ENCODE peak calls at places on chromosomes 4 and X, in eight cellular contexts. One of them, this sample, is unnamed.

GRCh38 chr4:65924843-65925242 is 254.6 kb upstream of the EPHA5 start:
- DNase-seq in right lobe of liver: no peak
- DNase-seq in OCI-LY7: no peak
- DNase-seq in thoracic aorta: no peak
- DNase-seq in CD8-positive, alpha-beta T cell: no peak
- DNase-seq in astrocyte: no peak
- DNase-seq in left ventricle myocardium inferior: no peak
- DNase-seq in adrenal gland: no peak
- DNase-seq in this sample: no peak

GRCh38 chrX:39736219-39737211 is 361.2 kb downstream of the BCOR start:
- DNase-seq in right lobe of liver: peak; percentile 91
- DNase-seq in OCI-LY7: no peak
- DNase-seq in thoracic aorta: peak; percentile 67
- DNase-seq in CD8-positive, alpha-beta T cell: no peak
- DNase-seq in astrocyte: peak; percentile 81
- DNase-seq in left ventricle myocardium inferior: peak; percentile 87
- DNase-seq in adrenal gland: peak; percentile 91
- DNase-seq in this sample: peak; percentile 83

GRCh38 chrX:93874554-93874953 is 200.5 kb downstream of the FAM133A start:
- DNase-seq in right lobe of liver: no peak
- DNase-seq in OCI-LY7: peak; percentile 0
- DNase-seq in thoracic aorta: no peak
- DNase-seq in CD8-positive, alpha-beta T cell: no peak
- DNase-seq in astrocyte: no peak
- DNase-seq in left ventricle myocardium inferior: no peak
- DNase-seq in adrenal gland: no peak
- DNase-seq in this sample: no peak

GRCh38 chr4:99389606-99390005 is 37.1 kb upstream of the ADH1C start:
- DNase-seq in right lobe of liver: no peak
- DNase-seq in OCI-LY7: no peak
- DNase-seq in thoracic aorta: no peak
- DNase-seq in CD8-positive, alpha-beta T cell: no peak
- DNase-seq in astrocyte: no peak
- DNase-seq in left ventricle myocardium inferior: no peak
- DNase-seq in adrenal gland: no peak
- DNase-seq in this sample: no peak

GRCh38 chr4:132108784-132109183 is 1040.3 kb upstream of the PCDH10 start:
- DNase-seq in right lobe of liver: no peak
- DNase-seq in OCI-LY7: no peak
- DNase-seq in thoracic aorta: no peak
- DNase-seq in CD8-positive, alpha-beta T cell: no peak
- DNase-seq in astrocyte: peak; percentile 66
- DNase-seq in left ventricle myocardium inferior: no peak
- DNase-seq in adrenal gland: no peak
- DNase-seq in this sample: no peak

GRCh38 chr4:82352825-82353370 is 20.9 kb downstream of the HNRNPD start:
- DNase-seq in right lobe of liver: no peak
- DNase-seq in OCI-LY7: no peak
- DNase-seq in thoracic aorta: no peak
- DNase-seq in CD8-positive, alpha-beta T cell: no peak
- DNase-seq in astrocyte: no peak
- DNase-seq in left ventricle myocardium inferior: no peak
- DNase-seq in adrenal gland: no peak
- DNase-seq in this sample: no peak

GRCh38 chr4:156764145-156764544 is 207.5 kb downstream of the PDGFC start:
- DNase-seq in right lobe of liver: no peak
- DNase-seq in OCI-LY7: no peak
- DNase-seq in thoracic aorta: no peak
- DNase-seq in CD8-positive, alpha-beta T cell: no peak
- DNase-seq in astrocyte: peak; percentile 92
- DNase-seq in left ventricle myocardium inferior: no peak
- DNase-seq in adrenal gland: no peak
- DNase-seq in this sample: no peak

GRCh38 chrX:104419211-104419610 is 146.8 kb upstream of the IL1RAPL2 start:
- DNase-seq in right lobe of liver: no peak
- DNase-seq in OCI-LY7: no peak
- DNase-seq in thoracic aorta: no peak
- DNase-seq in CD8-positive, alpha-beta T cell: no peak
- DNase-seq in astrocyte: peak; percentile 77
- DNase-seq in left ventricle myocardium inferior: no peak
- DNase-seq in adrenal gland: no peak
- DNase-seq in this sample: no peak

GRCh38 chr4:184536070-184536880 is 61.9 kb upstream of the IRF2 start:
- DNase-seq in right lobe of liver: no peak
- DNase-seq in OCI-LY7: no peak
- DNase-seq in thoracic aorta: no peak
- DNase-seq in CD8-positive, alpha-beta T cell: no peak
- DNase-seq in astrocyte: no peak
- DNase-seq in left ventricle myocardium inferior: no peak
- DNase-seq in adrenal gland: no peak
- DNase-seq in this sample: no peak

GRCh38 chrX:13398839-13399238 is 79.0 kb upstream of the ATXN3L start:
- DNase-seq in right lobe of liver: no peak
- DNase-seq in OCI-LY7: no peak
- DNase-seq in thoracic aorta: no peak
- DNase-seq in CD8-positive, alpha-beta T cell: no peak
- DNase-seq in astrocyte: no peak
- DNase-seq in left ventricle myocardium inferior: no peak
- DNase-seq in adrenal gland: no peak
- DNase-seq in this sample: no peak

GRCh38 chr4:88939697-88940096 is 117.3 kb downstream of the FAM13A start:
- DNase-seq in right lobe of liver: no peak
- DNase-seq in OCI-LY7: no peak
- DNase-seq in thoracic aorta: no peak
- DNase-seq in CD8-positive, alpha-beta T cell: no peak
- DNase-seq in astrocyte: peak; percentile 88
- DNase-seq in left ventricle myocardium inferior: no peak
- DNase-seq in adrenal gland: no peak
- DNase-seq in this sample: no peak

GRCh38 chrX:139640259-139640658 is 67.7 kb downstream of the MCF2 start:
- DNase-seq in right lobe of liver: no peak
- DNase-seq in OCI-LY7: no peak
- DNase-seq in thoracic aorta: no peak
- DNase-seq in CD8-positive, alpha-beta T cell: no peak
- DNase-seq in astrocyte: no peak
- DNase-seq in left ventricle myocardium inferior: no peak
- DNase-seq in adrenal gland: no peak
- DNase-seq in this sample: no peak

GRCh38 chr4:75769044-75769443 is 44.7 kb downstream of the USO1 start:
- DNase-seq in right lobe of liver: no peak
- DNase-seq in OCI-LY7: no peak
- DNase-seq in thoracic aorta: no peak
- DNase-seq in CD8-positive, alpha-beta T cell: no peak
- DNase-seq in astrocyte: peak; percentile 38
- DNase-seq in left ventricle myocardium inferior: no peak
- DNase-seq in adrenal gland: no peak
- DNase-seq in this sample: no peak

GRCh38 chrX:13750204-13750603 is 15.7 kb downstream of the OFD1 start:
- DNase-seq in right lobe of liver: no peak
- DNase-seq in OCI-LY7: peak; percentile 64
- DNase-seq in thoracic aorta: no peak
- DNase-seq in CD8-positive, alpha-beta T cell: no peak
- DNase-seq in astrocyte: peak; percentile 16
- DNase-seq in left ventricle myocardium inferior: no peak
- DNase-seq in adrenal gland: no peak
- DNase-seq in this sample: no peak

GRCh38 chr4:4872148-4872903 is 12.9 kb downstream of the MSX1 start:
- DNase-seq in right lobe of liver: no peak
- DNase-seq in OCI-LY7: no peak
- DNase-seq in thoracic aorta: no peak
- DNase-seq in CD8-positive, alpha-beta T cell: no peak
- DNase-seq in astrocyte: no peak
- DNase-seq in left ventricle myocardium inferior: no peak
- DNase-seq in adrenal gland: no peak
- DNase-seq in this sample: no peak

GRCh38 chr4:129378346-129378745 is 282.4 kb downstream of the C4orf33 start:
- DNase-seq in right lobe of liver: no peak
- DNase-seq in OCI-LY7: no peak
- DNase-seq in thoracic aorta: no peak
- DNase-seq in CD8-positive, alpha-beta T cell: no peak
- DNase-seq in astrocyte: no peak
- DNase-seq in left ventricle myocardium inferior: no peak
- DNase-seq in adrenal gland: no peak
- DNase-seq in this sample: no peak

GRCh38 chrX:10175317-10175871 is 18.6 kb downstream of the CLCN4 start:
- DNase-seq in right lobe of liver: no peak
- DNase-seq in OCI-LY7: no peak
- DNase-seq in thoracic aorta: no peak
- DNase-seq in CD8-positive, alpha-beta T cell: no peak
- DNase-seq in astrocyte: peak; percentile 78
- DNase-seq in left ventricle myocardium inferior: no peak
- DNase-seq in adrenal gland: peak; percentile 59
- DNase-seq in this sample: no peak

GRCh38 chrX:63513825-63514574 is 162.9 kb upstream of the SPIN4 start:
- DNase-seq in right lobe of liver: no peak
- DNase-seq in OCI-LY7: no peak
- DNase-seq in thoracic aorta: no peak
- DNase-seq in CD8-positive, alpha-beta T cell: no peak
- DNase-seq in astrocyte: peak; percentile 81
- DNase-seq in left ventricle myocardium inferior: peak; percentile 16
- DNase-seq in adrenal gland: peak; percentile 25
- DNase-seq in this sample: no peak

GRCh38 chrX:93585661-93586060 is 87.7 kb downstream of the NAP1L3 start:
- DNase-seq in right lobe of liver: no peak
- DNase-seq in OCI-LY7: no peak
- DNase-seq in thoracic aorta: no peak
- DNase-seq in CD8-positive, alpha-beta T cell: no peak
- DNase-seq in astrocyte: no peak
- DNase-seq in left ventricle myocardium inferior: no peak
- DNase-seq in adrenal gland: no peak
- DNase-seq in this sample: no peak

DNA sequence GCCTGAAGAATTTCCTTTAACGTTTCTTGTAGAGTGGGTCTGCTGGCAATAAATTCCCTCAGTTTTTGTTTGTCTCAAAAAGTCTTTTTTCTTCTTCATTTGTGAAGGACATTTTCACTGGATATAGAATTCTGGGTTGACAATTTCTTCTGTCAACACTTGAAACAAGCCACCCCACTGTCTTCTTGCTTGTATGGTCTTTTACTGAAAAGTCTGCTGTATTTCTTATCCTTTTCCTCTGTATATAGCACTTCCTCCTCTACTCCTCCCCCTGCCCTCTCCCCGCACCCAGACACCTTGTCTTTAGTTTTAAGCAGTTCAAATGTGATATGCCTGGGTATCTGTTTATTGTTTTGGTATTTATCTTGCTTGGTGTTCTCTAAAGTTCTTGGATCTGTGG is 23.3 kb downstream of the SLC9A7 start:
- DNase-seq in right lobe of liver: no peak
- DNase-seq in OCI-LY7: no peak
- DNase-seq in thoracic aorta: no peak
- DNase-seq in CD8-positive, alpha-beta T cell: no peak
- DNase-seq in astrocyte: no peak
- DNase-seq in left ventricle myocardium inferior: no peak
- DNase-seq in adrenal gland: no peak
- DNase-seq in this sample: no peak
- H3K9me3 ChIP-seq in right lobe of liver: no peaks in the 10 kb centered on the region
- H3K9me3 ChIP-seq in OCI-LY7: peaks cover 22% of the 10 kb centered on the region
- H3K9me3 ChIP-seq in thoracic aorta: no peaks in the 10 kb centered on the region
- H3K9me3 ChIP-seq in CD8-positive, alpha-beta T cell: no peaks in the 10 kb centered on the region
- H3K9me3 ChIP-seq in astrocyte: no peaks in the 10 kb centered on the region
- H3K9me3 ChIP-seq in left ventricle myocardium inferior: peaks cover 12% of the 10 kb centered on the region
- H3K9me3 ChIP-seq in adrenal gland: peaks cover 16% of the 10 kb centered on the region
- H3K9me3 ChIP-seq in this sample: no peaks in the 10 kb centered on the region

GRCh38 chr4:172680701-172681100 is 487.9 kb upstream of the GALNT7 start:
- DNase-seq in right lobe of liver: no peak
- DNase-seq in OCI-LY7: no peak
- DNase-seq in thoracic aorta: no peak
- DNase-seq in CD8-positive, alpha-beta T cell: no peak
- DNase-seq in astrocyte: no peak
- DNase-seq in left ventricle myocardium inferior: no peak
- DNase-seq in adrenal gland: no peak
- DNase-seq in this sample: no peak
- H3K9me3 ChIP-seq in right lobe of liver: no peaks in the 10 kb centered on the region
- H3K9me3 ChIP-seq in OCI-LY7: no peaks in the 10 kb centered on the region
- H3K9me3 ChIP-seq in thoracic aorta: no peaks in the 10 kb centered on the region
- H3K9me3 ChIP-seq in CD8-positive, alpha-beta T cell: no peaks in the 10 kb centered on the region
- H3K9me3 ChIP-seq in astrocyte: no peaks in the 10 kb centered on the region
- H3K9me3 ChIP-seq in left ventricle myocardium inferior: no peaks in the 10 kb centered on the region
- H3K9me3 ChIP-seq in adrenal gland: no peaks in the 10 kb centered on the region
- H3K9me3 ChIP-seq in this sample: no peaks in the 10 kb centered on the region

DNA sequence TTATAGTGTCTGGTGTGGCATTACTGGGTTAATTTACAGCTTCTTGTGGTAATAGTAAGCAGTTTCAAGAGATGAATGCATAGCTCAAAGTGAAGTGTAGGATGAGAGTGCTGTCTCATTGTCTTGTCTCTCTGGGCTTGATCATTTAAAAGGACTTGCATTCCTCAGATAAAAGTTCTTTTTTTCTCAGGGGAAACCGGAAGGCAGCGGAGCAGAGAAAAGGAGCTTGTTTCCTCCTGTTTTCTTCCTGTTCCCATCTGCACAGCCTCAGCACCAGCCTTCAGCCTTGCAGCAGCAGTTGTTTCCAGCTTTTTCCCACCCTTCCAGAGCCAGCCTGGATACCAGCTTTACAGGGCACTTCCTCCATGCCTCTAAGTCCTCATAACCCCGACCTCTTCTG is 61.4 kb upstream of the LGI2 start:
- DNase-seq in right lobe of liver: no peak
- DNase-seq in OCI-LY7: no peak
- DNase-seq in thoracic aorta: no peak
- DNase-seq in CD8-positive, alpha-beta T cell: no peak
- DNase-seq in astrocyte: no peak
- DNase-seq in left ventricle myocardium inferior: no peak
- DNase-seq in adrenal gland: no peak
- DNase-seq in this sample: no peak
- H3K9me3 ChIP-seq in right lobe of liver: no peaks in the 10 kb centered on the region
- H3K9me3 ChIP-seq in OCI-LY7: no peaks in the 10 kb centered on the region
- H3K9me3 ChIP-seq in thoracic aorta: no peaks in the 10 kb centered on the region
- H3K9me3 ChIP-seq in CD8-positive, alpha-beta T cell: no peaks in the 10 kb centered on the region
- H3K9me3 ChIP-seq in astrocyte: peaks cover 7% of the 10 kb centered on the region
- H3K9me3 ChIP-seq in left ventricle myocardium inferior: peaks cover 10% of the 10 kb centered on the region
- H3K9me3 ChIP-seq in adrenal gland: no peaks in the 10 kb centered on the region
- H3K9me3 ChIP-seq in this sample: no peaks in the 10 kb centered on the region

GRCh38 chrX:55813150-55813549 is 95.6 kb downstream of the RRAGB start:
- DNase-seq in right lobe of liver: no peak
- DNase-seq in OCI-LY7: no peak
- DNase-seq in thoracic aorta: no peak
- DNase-seq in CD8-positive, alpha-beta T cell: no peak
- DNase-seq in astrocyte: no peak
- DNase-seq in left ventricle myocardium inferior: no peak
- DNase-seq in adrenal gland: no peak
- DNase-seq in this sample: no peak
- H3K9me3 ChIP-seq in right lobe of liver: no peaks in the 10 kb centered on the region
- H3K9me3 ChIP-seq in OCI-LY7: no peaks in the 10 kb centered on the region
- H3K9me3 ChIP-seq in thoracic aorta: no peaks in the 10 kb centered on the region
- H3K9me3 ChIP-seq in CD8-positive, alpha-beta T cell: no peaks in the 10 kb centered on the region
- H3K9me3 ChIP-seq in astrocyte: no peaks in the 10 kb centered on the region
- H3K9me3 ChIP-seq in left ventricle myocardium inferior: no peaks in the 10 kb centered on the region
- H3K9me3 ChIP-seq in adrenal gland: no peaks in the 10 kb centered on the region
- H3K9me3 ChIP-seq in this sample: no peaks in the 10 kb centered on the region

DNA sequence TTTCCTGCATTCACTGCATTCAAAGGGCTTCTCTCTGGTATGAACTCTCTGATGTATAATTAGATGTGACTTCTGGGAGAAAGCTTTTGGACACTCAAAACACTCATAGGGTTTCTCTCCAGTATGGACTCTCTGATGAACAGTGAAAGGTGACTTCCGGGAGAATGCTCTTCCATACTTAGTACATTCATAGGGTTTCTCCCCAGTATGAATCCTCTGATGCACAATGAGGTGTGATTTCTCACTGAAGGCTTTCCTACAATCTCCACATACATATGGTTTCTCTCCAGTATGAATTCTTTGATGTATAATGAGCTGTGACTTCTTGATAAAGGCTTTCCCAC is 12.2 kb downstream of the ZNF630 start:
- DNase-seq in right lobe of liver: no peak
- DNase-seq in OCI-LY7: no peak
- DNase-seq in thoracic aorta: no peak
- DNase-seq in CD8-positive, alpha-beta T cell: no peak
- DNase-seq in astrocyte: no peak
- DNase-seq in left ventricle myocardium inferior: no peak
- DNase-seq in adrenal gland: no peak
- DNase-seq in this sample: no peak
- H3K9me3 ChIP-seq in right lobe of liver: no peaks in the 10 kb centered on the region
- H3K9me3 ChIP-seq in OCI-LY7: no peaks in the 10 kb centered on the region
- H3K9me3 ChIP-seq in thoracic aorta: no peaks in the 10 kb centered on the region
- H3K9me3 ChIP-seq in CD8-positive, alpha-beta T cell: peaks cover 5% of the 10 kb centered on the region
- H3K9me3 ChIP-seq in astrocyte: peaks cover 12% of the 10 kb centered on the region
- H3K9me3 ChIP-seq in left ventricle myocardium inferior: peaks cover 32% of the 10 kb centered on the region
- H3K9me3 ChIP-seq in adrenal gland: peaks cover 14% of the 10 kb centered on the region
- H3K9me3 ChIP-seq in this sample: no peaks in the 10 kb centered on the region

This sample was measured in pancreas.